ENCODE peak calls at places on chromosomes 16 and 17, in four cellular contexts. One of them, this sample, is unnamed.
A peak's percentile ranks its signal among the peaks of the same experiment; 100 is the strongest.

GRCh38 chr17:74452027-74452840 is 14.2 kb upstream of the CD300A start:
- DNase-seq in transverse colon: no peak
- DNase-seq in nephron progenitor cell: no peak
- DNase-seq in spleen: no peak
- DNase-seq in this sample: no peak

GRCh38 chr16:58299757-58300349 is 5.0 kb upstream of the PRSS54 start:
- DNase-seq in transverse colon: peak; percentile 22
- DNase-seq in nephron progenitor cell: peak; percentile 30
- DNase-seq in spleen: no peak
- DNase-seq in this sample: no peak

GRCh38 chr17:38442548-38442947 is 14.3 kb downstream of the ARHGAP23 start:
- DNase-seq in transverse colon: no peak
- DNase-seq in nephron progenitor cell: no peak
- DNase-seq in spleen: no peak
- DNase-seq in this sample: no peak

GRCh38 chr17:28227278-28228108 is 91.5 kb upstream of the TMEM97 start:
- DNase-seq in transverse colon: peak; percentile 81
- DNase-seq in nephron progenitor cell: peak; percentile 91
- DNase-seq in spleen: peak; percentile 75
- DNase-seq in this sample: no peak

GRCh38 chr17:17351901-17352781 is 49.0 kb downstream of the NT5M start:
- DNase-seq in transverse colon: no peak
- DNase-seq in nephron progenitor cell: no peak
- DNase-seq in spleen: peak; percentile 83
- DNase-seq in this sample: no peak

GRCh38 chr16:69820926-69821541 is 58.9 kb downstream of the WWP2 start:
- DNase-seq in transverse colon: no peak
- DNase-seq in nephron progenitor cell: no peak
- DNase-seq in spleen: no peak
- DNase-seq in this sample: no peak

GRCh38 chr17:48578616-48579560 is 738 bp upstream of the HOXB4 start:
- DNase-seq in transverse colon: no peak
- DNase-seq in nephron progenitor cell: peak; percentile 55
- DNase-seq in spleen: no peak
- DNase-seq in this sample: no peak

GRCh38 chr17:69547947-69548346 is 133.4 kb downstream of the MAP2K6 start:
- DNase-seq in transverse colon: no peak
- DNase-seq in nephron progenitor cell: no peak
- DNase-seq in spleen: no peak
- DNase-seq in this sample: no peak

GRCh38 chr16:47143329-47143676 is 442 bp downstream of the NETO2 start:
- DNase-seq in transverse colon: peak; percentile 76
- DNase-seq in nephron progenitor cell: peak; percentile 76
- DNase-seq in spleen: peak; percentile 92
- DNase-seq in this sample: no peak

GRCh38 chr17:81043725-81044427 is 8.9 kb downstream of the BAIAP2 start:
- DNase-seq in transverse colon: no peak
- DNase-seq in nephron progenitor cell: peak; percentile 61
- DNase-seq in spleen: peak; percentile 66
- DNase-seq in this sample: no peak

GRCh38 chr17:28204751-28205150 is 114.2 kb upstream of the TMEM97 start:
- DNase-seq in transverse colon: no peak
- DNase-seq in nephron progenitor cell: no peak
- DNase-seq in spleen: no peak
- DNase-seq in this sample: no peak

GRCh38 chr16:30977502-30977901 is 7.5 kb upstream of the HSD3B7 start:
- DNase-seq in transverse colon: no peak
- DNase-seq in nephron progenitor cell: no peak
- DNase-seq in spleen: no peak
- DNase-seq in this sample: no peak

GRCh38 chr16:50696575-50697420 is 3.4 kb downstream of the NOD2 start:
- DNase-seq in transverse colon: peak; percentile 91
- DNase-seq in nephron progenitor cell: no peak
- DNase-seq in spleen: peak; percentile 93
- DNase-seq in this sample: peak; percentile 94

GRCh38 chr16:78706637-78707036 is 607.2 kb downstream of the WWOX start:
- DNase-seq in transverse colon: no peak
- DNase-seq in nephron progenitor cell: no peak
- DNase-seq in spleen: no peak
- DNase-seq in this sample: no peak

DNA sequence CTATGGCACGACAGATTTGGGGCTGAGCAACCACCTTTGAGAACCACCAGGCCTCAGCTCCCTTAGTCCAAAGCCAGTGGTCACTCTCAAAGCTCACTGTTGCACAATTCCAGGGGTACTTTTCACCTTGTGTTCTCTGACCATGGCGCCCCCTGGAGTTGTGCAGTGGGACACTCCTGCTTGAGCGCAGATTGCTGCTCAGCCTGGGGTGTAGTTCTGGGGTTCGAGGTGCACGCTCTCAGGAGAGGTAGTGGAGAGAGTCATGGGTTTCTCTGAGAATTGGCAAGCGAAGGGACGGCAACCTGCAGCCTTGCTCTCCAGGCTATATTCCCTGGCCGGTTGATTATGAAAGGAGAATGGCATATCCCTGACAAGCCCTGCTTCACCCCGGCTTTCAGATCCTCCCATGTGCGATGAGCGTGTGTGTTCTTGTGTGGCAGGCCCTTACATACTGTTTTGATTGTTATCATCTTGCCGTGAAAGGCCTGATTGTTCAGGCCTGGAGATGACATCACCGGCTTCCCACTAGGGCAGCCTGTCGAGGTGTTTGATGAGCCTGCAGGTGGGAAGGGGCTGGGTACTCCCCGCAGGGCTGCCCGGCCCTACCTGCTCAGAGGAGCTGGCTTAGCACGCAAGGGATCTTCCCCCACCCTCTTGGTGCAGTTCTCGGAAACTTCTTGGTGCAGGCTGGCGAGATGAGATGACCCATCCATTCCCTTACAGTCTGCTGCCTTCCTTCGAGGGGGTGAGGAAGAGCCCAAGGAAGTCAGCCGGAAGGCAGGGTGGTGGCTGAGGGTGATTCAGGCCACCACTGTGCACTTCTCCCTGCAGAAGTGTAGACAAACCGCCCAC is 431.2 kb downstream of the SLC39A11 start:
- DNase-seq in transverse colon: no peak
- DNase-seq in nephron progenitor cell: no peak
- DNase-seq in spleen: no peak
- DNase-seq in this sample: no peak
- TF ChIP-seq CTCF in transverse colon: no peak
- TF ChIP-seq CTCF in nephron progenitor cell: peak; percentile 13
- TF ChIP-seq CTCF in spleen: no peak
- TF ChIP-seq CTCF in this sample: no peak

DNA sequence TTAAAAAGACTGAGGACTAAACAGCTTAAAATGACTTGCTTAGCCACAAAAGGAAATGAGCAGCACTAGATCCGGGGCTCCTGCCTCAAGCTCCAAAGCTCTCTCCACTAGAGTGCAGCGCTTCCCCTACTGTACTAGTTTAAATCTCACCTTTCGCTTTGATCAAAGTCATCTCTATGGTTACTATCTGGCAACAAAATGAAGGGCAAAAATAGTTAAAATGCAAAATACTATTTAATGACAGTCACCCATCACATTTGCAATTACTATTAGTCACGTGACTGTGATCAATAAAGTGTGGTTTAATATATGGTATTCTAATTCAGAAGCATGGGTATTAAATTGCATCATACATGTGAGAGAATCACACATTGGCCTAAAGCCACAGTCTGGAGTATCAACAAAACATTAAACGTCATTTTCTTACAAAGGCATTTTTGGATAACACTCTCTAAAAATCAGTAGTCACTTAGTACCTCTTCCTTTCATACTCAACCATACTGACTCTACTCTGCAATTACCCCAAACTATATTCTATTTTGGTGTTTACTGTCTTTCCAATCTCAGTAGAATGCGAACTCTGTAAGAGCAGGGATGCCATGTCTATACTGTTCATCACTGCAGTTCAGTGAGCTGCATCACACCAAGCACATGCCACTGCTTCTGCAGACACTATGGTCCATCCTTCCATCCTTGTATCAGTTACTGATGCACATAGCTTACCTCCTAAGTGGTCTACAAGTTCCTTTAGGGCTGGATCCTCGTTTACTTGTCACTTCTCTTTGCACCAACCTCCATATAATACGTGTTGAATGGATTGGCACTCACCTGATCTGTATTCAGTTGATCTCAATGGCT is 6.2 kb downstream of the PSMD12 start:
- DNase-seq in transverse colon: no peak
- DNase-seq in nephron progenitor cell: no peak
- DNase-seq in spleen: no peak
- DNase-seq in this sample: no peak
- TF ChIP-seq CTCF in transverse colon: no peak
- TF ChIP-seq CTCF in nephron progenitor cell: peak; percentile 8
- TF ChIP-seq CTCF in spleen: no peak
- TF ChIP-seq CTCF in this sample: no peak

DNA sequence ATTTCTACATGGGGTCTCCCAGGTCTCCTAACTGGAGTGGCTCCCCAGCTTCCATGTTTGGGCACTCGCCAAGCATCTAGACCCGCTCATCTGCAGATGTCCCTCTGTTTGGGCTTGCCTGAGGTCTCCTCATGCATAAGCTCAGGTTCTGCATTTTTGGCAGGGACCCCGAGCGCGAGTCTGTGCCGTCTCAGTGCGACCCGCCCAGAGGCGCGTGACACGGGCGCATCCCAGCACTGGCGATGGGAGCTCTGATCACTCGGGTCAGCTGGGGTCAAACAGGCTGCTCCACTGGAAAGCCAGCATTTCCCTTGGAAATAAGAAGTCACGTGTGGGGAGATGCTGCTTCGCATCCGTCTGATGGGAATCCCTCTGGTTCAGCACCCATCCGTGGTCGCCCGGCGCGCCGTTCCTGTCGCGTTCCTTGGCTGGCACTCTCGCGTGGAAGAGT is 56.9 kb upstream of the FASN start:
- DNase-seq in transverse colon: no peak
- DNase-seq in nephron progenitor cell: no peak
- DNase-seq in spleen: peak; percentile 56
- DNase-seq in this sample: no peak
- TF ChIP-seq CTCF in transverse colon: no peak
- TF ChIP-seq CTCF in nephron progenitor cell: no peak
- TF ChIP-seq CTCF in spleen: no peak
- TF ChIP-seq CTCF in this sample: no peak

DNA sequence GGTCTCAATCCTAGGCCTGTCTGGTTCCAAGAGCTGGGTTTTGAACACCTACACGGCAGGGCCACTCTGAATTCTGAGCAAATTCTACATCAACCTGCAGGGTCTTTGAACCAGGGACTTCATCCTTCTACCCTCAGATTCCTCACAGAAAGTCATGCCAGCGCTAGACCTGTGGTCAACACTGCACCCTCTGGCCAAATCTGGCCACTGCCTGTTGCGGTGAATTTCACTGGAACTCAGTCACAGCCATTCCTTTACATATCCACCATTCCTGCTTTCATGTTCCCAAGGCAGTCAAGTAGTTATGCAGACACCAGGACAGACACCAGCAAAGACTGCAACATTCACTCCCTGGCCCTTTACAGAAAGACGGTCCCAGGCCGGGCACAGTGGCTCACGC is 144.6 kb downstream of the C16orf95 start:
- DNase-seq in transverse colon: no peak
- DNase-seq in nephron progenitor cell: no peak
- DNase-seq in spleen: no peak
- DNase-seq in this sample: no peak
- TF ChIP-seq CTCF in transverse colon: no peak
- TF ChIP-seq CTCF in nephron progenitor cell: peak; percentile 22
- TF ChIP-seq CTCF in spleen: no peak
- TF ChIP-seq CTCF in this sample: no peak

This sample was measured in suprapubic skin.